ENCODE peak calls at places on chromosomes 6 and 20, in five cellular contexts. A is CD8-positive, alpha-beta memory T cell; J is CD8-positive, alpha-beta T cell; W is tibial nerve; P is spleen. X is an unnamed sample.

GRCh38 chr6:166775923-166776220 is 148.8 kb upstream of the RPS6KA2 start:
- DNase-seq in W (no peak), A (no peak), J (no peak), P (no peak), X (no peak)

GRCh38 chr6:35214869-35215664 is 1.3 kb downstream of the SCUBE3 start:
- DNase-seq in A (no peak), J (no peak), P (no peak), W (no peak), X (no peak)

GRCh38 chr6:85866758-85867401 is 224.2 kb upstream of the SYNCRIP start:
- DNase-seq in W (no peak), A (no peak), J (no peak), P (no peak), X (no peak)

GRCh38 chr6:131206463-131207251 is 71.4 kb downstream of the AKAP7 start:
- DNase-seq in P (no peak), A (no peak), W (no peak), J (no peak), X (no peak)

GRCh38 chr20:51800132-51800721 is 2.1 kb downstream of the SALL4 start:
- DNase-seq in P (peak), A (peak), W (peak), J (peak), X (peak)

GRCh38 chr20:4559906-4560305 is 161.8 kb upstream of the PRND start:
- DNase-seq in J (no peak), A (no peak), P (no peak), W (no peak), X (no peak)

GRCh38 chr6:169618526-169619490 is 83.0 kb downstream of the WDR27 start:
- DNase-seq in W (no peak), A (no peak), P (no peak), J (no peak), X (no peak)

GRCh38 chr6:108252055-108252454 is 8.8 kb downstream of the SNX3 start:
- DNase-seq in J (no peak), W (no peak), P (no peak), A (no peak), X (no peak)

GRCh38 chr6:62998022-62998421 is 213.2 kb upstream of the FKBP1C start:
- DNase-seq in J (no peak), P (no peak), A (no peak), W (no peak), X (no peak)

GRCh38 chr6:33750244-33750991 is 3.7 kb upstream of the IP6K3 start:
- DNase-seq in P (no peak), A (no peak), J (no peak), W (no peak), X (no peak)

GRCh38 chr20:4811661-4812181 is 90.0 kb downstream of the PRND start:
- DNase-seq in P (peak), W (peak), J (peak), A (peak), X (no peak)

GRCh38 chr20:38804682-38805501 is 605 bp upstream of the PPP1R16B start:
- DNase-seq in J (peak), P (peak), W (no peak), A (peak), X (peak)

GRCh38 chr6:148140772-148141557 is 201.7 kb upstream of the SASH1 start:
- DNase-seq in J (no peak), W (no peak), A (no peak), P (no peak), X (no peak)

GRCh38 chr6:139588076-139588639 is 213.7 kb upstream of the CITED2 start:
- DNase-seq in P (no peak), A (no peak), W (no peak), J (no peak), X (no peak)

GRCh38 chr20:29300579-29301551 is 1956.6 kb upstream of the DEFB115 start:
- DNase-seq in A (no peak), J (no peak), W (no peak), P (no peak), X (no peak)

GRCh38 chr6:64376394-64376793 is 740.8 kb downstream of the PHF3 start:
- DNase-seq in W (no peak), A (no peak), J (no peak), P (no peak), X (peak)

GRCh38 chr6:3138341-3138740 is 19.0 kb downstream of the TUBB2A start:
- DNase-seq in W (no peak), J (no peak), P (no peak), A (no peak), X (no peak)

GRCh38 chr6:12628327-12628726 is 88.2 kb upstream of the PHACTR1 start:
- DNase-seq in P (no peak), J (no peak), A (no peak), W (no peak), X (no peak)

GRCh38 chr6:32105433-32105832 is 3.7 kb downstream of the TNXB start:
- DNase-seq in A (no peak), W (no peak), J (no peak), P (no peak), X (no peak)

GRCh38 chr6:42007286-42007685 is 43.0 kb upstream of the TAF8 start:
- DNase-seq in P (peak), A (no peak), W (no peak), J (no peak), X (no peak)

GRCh38 chr20:17710379-17711305 is 10.9 kb downstream of the BANF2 start:
- DNase-seq in P (no peak), W (no peak), A (no peak), J (no peak), X (no peak)

GRCh38 chr6:166855416-166855815 is 100.9 kb downstream of the RNASET2 start:
- DNase-seq in W (no peak), P (no peak), J (no peak), A (no peak), X (no peak)

GRCh38 chr6:40631760-40632159 is 44.6 kb upstream of the LRFN2 start:
- DNase-seq in P (no peak), J (no peak), A (no peak), W (no peak), X (no peak)

GRCh38 chr20:47466193-47466592 is 35.5 kb upstream of the NCOA3 start:
- DNase-seq in A (no peak), P (no peak), J (no peak), W (no peak), X (no peak)

GRCh38 chr6:35140991-35141720 is at the start of gene TCP11:
- DNase-seq in P (peak), A (peak), J (peak), W (no peak), X (no peak)

GRCh38 chr20:51034461-51034860 is 11.6 kb upstream of the KCNG1 start:
- DNase-seq in P (peak), A (no peak), W (no peak), J (no peak), X (no peak)

GRCh38 chr20:40082436-40082835 is 606.6 kb downstream of the MAFB start:
- DNase-seq in W (no peak), J (no peak), P (no peak), A (no peak), X (no peak)

GRCh38 chr6:144353871-144354314 is 68.8 kb downstream of the UTRN start:
- DNase-seq in W (no peak), A (peak), P (no peak), J (no peak), X (no peak)

GRCh38 chr6:130975325-130975724 is 87.7 kb downstream of the EPB41L2 start:
- DNase-seq in J (no peak), A (no peak), P (no peak), W (no peak), X (no peak)

GRCh38 chr6:151763938-151764680 is 43.4 kb upstream of the ESR1 start:
- DNase-seq in J (no peak), P (peak), A (no peak), W (peak), X (peak)

GRCh38 chr20:54073288-54073687 is 2.9 kb upstream of the BCAS1 start:
- DNase-seq in P (no peak), J (no peak), W (no peak), A (no peak), X (no peak)

GRCh38 chr20:54082100-54082499 is 11.7 kb upstream of the BCAS1 start:
- DNase-seq in W (no peak), A (no peak), J (no peak), P (no peak), X (no peak)

GRCh38 chr20:54075322-54075721 is 4.9 kb upstream of the BCAS1 start:
- DNase-seq in J (no peak), W (no peak), A (no peak), P (no peak), X (no peak)

GRCh38 chr20:54076259-54076658 is 5.9 kb upstream of the BCAS1 start:
- DNase-seq in P (no peak), W (no peak), A (no peak), J (no peak), X (no peak)

DNA sequence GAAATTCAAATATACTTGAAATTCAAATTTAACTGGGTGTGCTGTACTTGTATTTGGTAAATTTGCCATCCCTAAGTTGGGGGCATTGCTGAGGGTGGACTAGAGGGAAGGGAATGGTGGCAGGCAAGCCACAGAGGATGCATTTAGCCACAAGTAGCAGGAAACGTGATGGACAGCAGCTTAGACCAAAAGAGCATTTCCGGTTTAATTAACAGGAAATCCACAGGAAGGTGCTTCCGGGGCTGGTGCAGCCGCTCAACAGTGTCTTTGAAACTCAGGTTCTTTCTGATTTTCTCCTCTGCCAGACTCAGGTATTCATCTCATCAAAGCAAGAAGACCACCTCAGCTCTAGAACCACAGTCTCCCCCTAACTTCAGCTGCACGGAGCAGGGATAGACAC is 7.9 kb upstream of the BCAS1 start:
- DNase-seq in P (no peak), W (no peak), A (no peak), J (peak), X (no peak)
- H3K27ac ChIP-seq in P (peak), W (no peak), A (no peak), J (no peak), X (no peak)

GRCh38 chr6:134593024-134593423 is 275.1 kb upstream of the SGK1 start:
- DNase-seq in W (no peak), P (no peak), J (no peak), A (no peak), X (no peak)

GRCh38 chr6:134594881-134595280 is 277.0 kb upstream of the SGK1 start:
- DNase-seq in A (no peak), W (no peak), P (no peak), J (no peak), X (no peak)

GRCh38 chr6:134593887-134594286 is 276.0 kb upstream of the SGK1 start:
- DNase-seq in A (no peak), J (no peak), P (no peak), W (no peak), X (no peak)

GRCh38 chr6:134596191-134596590 is 278.3 kb upstream of the SGK1 start:
- DNase-seq in W (no peak), P (no peak), A (no peak), J (no peak), X (no peak)

DNA sequence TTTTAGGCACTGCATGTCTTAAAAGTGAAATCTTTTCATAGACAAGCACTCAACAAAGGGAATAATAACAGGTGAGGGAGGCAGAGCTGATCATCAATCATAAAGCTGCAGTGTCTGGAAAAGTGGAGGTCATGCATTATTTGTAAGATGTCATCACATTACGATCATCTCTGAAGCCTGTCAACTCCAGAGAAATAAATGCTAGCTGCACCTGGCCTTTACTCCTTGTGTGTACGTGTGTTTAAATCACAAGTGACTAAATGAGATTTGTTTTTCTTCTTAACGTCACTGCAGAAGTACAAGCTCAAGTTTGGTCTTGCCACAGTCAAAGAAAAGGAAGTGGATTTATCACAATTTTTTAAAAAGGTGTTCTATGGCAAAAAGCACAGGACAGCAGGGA is 275.5 kb upstream of the SGK1 start:
- DNase-seq in J (no peak), P (no peak), A (no peak), W (no peak), X (no peak)
- H3K27ac ChIP-seq in J (no peak), P (no peak), A (no peak), W (no peak), X (no peak)

DNA sequence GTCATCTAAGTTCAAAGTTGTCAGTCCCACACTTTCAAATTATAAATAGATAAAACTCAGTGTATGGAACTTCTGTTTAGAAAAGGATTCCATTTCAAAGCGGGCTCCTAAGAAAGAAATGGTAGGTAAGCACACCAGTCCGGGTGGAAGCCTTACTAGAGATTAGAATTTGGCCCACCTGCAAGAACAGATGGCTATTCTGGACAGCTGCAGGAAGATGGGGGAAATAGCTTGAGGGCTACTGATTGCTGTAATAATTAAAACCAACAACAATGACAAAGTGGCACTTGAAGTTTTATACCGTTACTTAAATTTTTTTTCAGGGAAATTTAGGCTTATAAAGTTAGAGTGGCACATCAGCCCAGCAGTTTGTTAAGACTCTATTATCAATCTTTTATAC is 83.3 kb downstream of the HIVEP2 start:
- DNase-seq in J (no peak), W (no peak), P (no peak), A (no peak), X (no peak)
- H3K27ac ChIP-seq in J (no peak), W (no peak), P (no peak), A (no peak), X (no peak)

GRCh38 chr6:75374913-75375530 is 90.4 kb upstream of the TMEM30A start:
- DNase-seq in W (no peak), P (no peak), A (no peak), J (no peak), X (peak)

GRCh38 chr6:75379536-75379935 is 94.9 kb upstream of the TMEM30A start:
- DNase-seq in J (no peak), P (no peak), W (no peak), A (no peak), X (no peak)

GRCh38 chr6:75376347-75377024 is 91.9 kb upstream of the TMEM30A start:
- DNase-seq in A (no peak), W (no peak), J (no peak), P (no peak), X (no peak)

GRCh38 chr6:75377386-75377785 is 92.8 kb upstream of the TMEM30A start:
- DNase-seq in P (no peak), A (no peak), W (no peak), J (no peak), X (no peak)

DNA sequence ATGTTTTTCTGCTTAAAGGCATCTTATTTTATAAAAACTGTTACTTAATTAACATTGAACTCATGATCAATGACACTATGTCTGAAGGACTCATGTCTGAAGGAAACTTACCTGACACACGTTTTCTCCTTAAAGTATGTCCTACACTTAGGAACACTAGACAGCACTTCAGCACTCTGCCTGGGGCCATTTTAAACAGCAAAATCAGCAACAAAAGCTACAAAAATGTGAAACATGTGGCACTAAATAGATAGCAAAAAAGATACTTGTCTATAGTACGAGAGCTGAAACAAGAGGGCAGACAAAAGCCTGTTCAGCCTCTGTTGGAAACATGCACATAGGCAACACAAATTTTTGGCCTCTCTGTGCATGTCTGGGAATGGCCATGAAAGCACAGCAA is 93.5 kb upstream of the TMEM30A start:
- DNase-seq in W (no peak), P (no peak), A (no peak), J (no peak), X (no peak)
- H3K27ac ChIP-seq in W (no peak), P (no peak), A (no peak), J (no peak), X (peak)

GRCh38 chr6:7218586-7218985 is 94.4 kb downstream of the SSR1 start:
- DNase-seq in P (no peak), J (no peak), A (no peak), W (no peak), X (no peak)
- H3K27ac ChIP-seq in P (peak), J (no peak), A (no peak), W (peak), X (no peak)

DNA sequence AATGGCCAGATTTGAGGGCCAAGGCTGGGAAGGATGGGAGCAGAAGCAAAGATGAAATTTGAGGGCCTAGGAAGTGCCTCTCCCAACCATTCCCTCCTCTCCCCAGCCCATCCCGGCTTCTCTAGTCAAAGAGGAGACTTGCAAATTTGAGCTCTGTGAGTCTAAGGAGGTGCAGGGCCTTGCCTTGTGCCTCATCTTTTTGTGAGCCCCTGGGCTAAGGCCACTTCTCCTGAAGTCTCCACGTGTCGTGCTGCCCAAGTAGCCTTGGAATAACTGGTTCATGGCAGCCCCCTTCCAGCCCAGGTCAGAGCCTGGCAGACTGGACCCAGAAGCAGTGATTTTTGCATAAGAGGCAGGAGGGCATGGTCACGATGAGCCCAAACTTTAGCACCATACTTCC is 6.7 kb downstream of the PTGIS start:
- DNase-seq in J (no peak), A (no peak), P (no peak), W (no peak), X (no peak)
- H3K27ac ChIP-seq in J (no peak), A (no peak), P (no peak), W (peak), X (no peak)

GRCh38 chr20:33584976-33585375 is 77.2 kb upstream of the C20orf144 start:
- DNase-seq in P (no peak), W (no peak), A (no peak), J (no peak), X (no peak)

GRCh38 chr20:33583154-33583553 is 79.0 kb upstream of the C20orf144 start:
- DNase-seq in J (no peak), W (no peak), P (no peak), A (no peak), X (no peak)

GRCh38 chr20:33585413-33585812 is 76.7 kb upstream of the C20orf144 start:
- DNase-seq in A (no peak), J (no peak), P (no peak), W (no peak), X (no peak)

GRCh38 chr20:33589059-33589458 is 73.1 kb upstream of the C20orf144 start:
- DNase-seq in J (no peak), W (no peak), A (no peak), P (no peak), X (no peak)
- H3K27ac ChIP-seq in J (no peak), W (no peak), A (no peak), P (no peak), X (no peak)

DNA sequence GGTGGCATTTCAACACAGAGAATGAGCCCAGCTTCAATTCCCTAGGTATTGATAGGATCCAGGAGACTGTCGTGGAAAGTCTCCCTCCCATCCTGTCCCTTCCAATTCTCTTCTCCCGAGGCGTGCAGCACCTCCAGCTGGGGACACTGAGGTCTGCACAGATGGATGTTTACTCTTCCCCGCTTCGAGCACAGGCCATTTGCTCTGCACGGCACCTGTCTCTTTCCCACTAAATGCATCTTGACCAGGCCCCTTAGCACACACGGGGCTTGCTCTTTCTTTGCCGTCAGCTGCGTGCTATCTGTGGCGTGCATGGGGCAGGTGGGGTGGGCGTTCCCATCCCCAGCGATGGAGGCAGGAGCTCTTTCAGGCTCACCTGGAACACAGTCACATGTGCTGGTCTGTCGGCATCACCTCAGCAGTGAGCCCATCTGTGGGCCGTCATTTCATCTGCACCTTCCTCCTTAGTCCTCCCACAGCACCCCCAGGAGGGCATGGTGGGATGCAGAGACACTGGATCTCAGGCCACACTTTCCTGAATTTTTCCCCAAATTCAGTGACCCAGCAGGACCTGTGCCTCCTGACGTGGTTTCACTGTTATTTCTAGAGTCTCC is 35.1 kb downstream of the RBM38 start:
- DNase-seq in A (no peak), P (peak), J (no peak), W (no peak), X (no peak)
- H3K27ac ChIP-seq in A (no peak), P (no peak), J (no peak), W (no peak), X (no peak)

GRCh38 chr20:41392871-41393704 is 26.5 kb upstream of the EMILIN3 start:
- DNase-seq in A (no peak), J (no peak), W (peak), P (no peak), X (no peak)
- H3K27ac ChIP-seq in A (no peak), J (no peak), W (peak), P (no peak), X (no peak)